ENCODE peak calls at places on chromosomes 6 and 20, in six cellular contexts. One of them, this sample, is unnamed.

GRCh38 chr6:120211955-120212792 is 862.6 kb upstream of the MAN1A1 start:
- DNase-seq in esophagus squamous epithelium: no peak
- DNase-seq in tibial nerve: no peak
- DNase-seq in CD4-positive, alpha-beta memory T cell: no peak
- DNase-seq in Peyer's patch: no peak
- DNase-seq in psoas muscle: no peak
- DNase-seq in this sample: no peak

GRCh38 chr6:16275230-16275574 is 36.8 kb downstream of the GMPR start:
- DNase-seq in CD4-positive, alpha-beta memory T cell: no peak
- DNase-seq in psoas muscle: no peak
- DNase-seq in esophagus squamous epithelium: no peak
- DNase-seq in tibial nerve: no peak
- DNase-seq in Peyer's patch: no peak
- DNase-seq in this sample: no peak

GRCh38 chr6:128487746-128488145 is 32.7 kb downstream of the PTPRK start:
- DNase-seq in esophagus squamous epithelium: no peak
- DNase-seq in Peyer's patch: no peak
- DNase-seq in CD4-positive, alpha-beta memory T cell: no peak
- DNase-seq in psoas muscle: no peak
- DNase-seq in tibial nerve: no peak
- DNase-seq in this sample: no peak

GRCh38 chr6:11974089-11974488 is 38.0 kb upstream of the HIVEP1 start:
- DNase-seq in CD4-positive, alpha-beta memory T cell: no peak
- DNase-seq in esophagus squamous epithelium: no peak
- DNase-seq in Peyer's patch: no peak
- DNase-seq in tibial nerve: no peak
- DNase-seq in psoas muscle: no peak
- DNase-seq in this sample: no peak

GRCh38 chr20:50724112-50724724 is 7.2 kb upstream of the PARD6B start:
- DNase-seq in psoas muscle: no peak
- DNase-seq in CD4-positive, alpha-beta memory T cell: no peak
- DNase-seq in esophagus squamous epithelium: no peak
- DNase-seq in tibial nerve: no peak
- DNase-seq in Peyer's patch: peak
- DNase-seq in this sample: no peak

GRCh38 chr20:58407201-58407873 is 18.3 kb downstream of the VAPB start:
- DNase-seq in esophagus squamous epithelium: no peak
- DNase-seq in tibial nerve: no peak
- DNase-seq in CD4-positive, alpha-beta memory T cell: no peak
- DNase-seq in psoas muscle: no peak
- DNase-seq in Peyer's patch: no peak
- DNase-seq in this sample: no peak

GRCh38 chr6:18352842-18353241 is 34.3 kb upstream of the RNF144B start:
- DNase-seq in CD4-positive, alpha-beta memory T cell: no peak
- DNase-seq in tibial nerve: no peak
- DNase-seq in esophagus squamous epithelium: no peak
- DNase-seq in psoas muscle: no peak
- DNase-seq in Peyer's patch: no peak
- DNase-seq in this sample: no peak

GRCh38 chr6:166492092-166492491 is 94.4 kb downstream of the RAMACL start:
- DNase-seq in Peyer's patch: no peak
- DNase-seq in psoas muscle: no peak
- DNase-seq in esophagus squamous epithelium: no peak
- DNase-seq in tibial nerve: no peak
- DNase-seq in CD4-positive, alpha-beta memory T cell: no peak
- DNase-seq in this sample: no peak

GRCh38 chr20:59163641-59164530 is at the start of gene ZNF831:
- DNase-seq in tibial nerve: no peak
- DNase-seq in Peyer's patch: peak
- DNase-seq in psoas muscle: no peak
- DNase-seq in CD4-positive, alpha-beta memory T cell: peak
- DNase-seq in esophagus squamous epithelium: no peak
- DNase-seq in this sample: no peak

GRCh38 chr6:21367649-21368154 is 225.8 kb upstream of the SOX4 start:
- DNase-seq in tibial nerve: no peak
- DNase-seq in esophagus squamous epithelium: no peak
- DNase-seq in psoas muscle: no peak
- DNase-seq in CD4-positive, alpha-beta memory T cell: no peak
- DNase-seq in Peyer's patch: no peak
- DNase-seq in this sample: no peak

GRCh38 chr20:32535316-32535952 is 49.7 kb downstream of the NOL4L start:
- DNase-seq in esophagus squamous epithelium: no peak
- DNase-seq in tibial nerve: no peak
- DNase-seq in psoas muscle: no peak
- DNase-seq in Peyer's patch: no peak
- DNase-seq in CD4-positive, alpha-beta memory T cell: peak
- DNase-seq in this sample: no peak

GRCh38 chr6:155491421-155491820 is 35.8 kb upstream of the NOX3 start:
- DNase-seq in psoas muscle: no peak
- DNase-seq in tibial nerve: no peak
- DNase-seq in CD4-positive, alpha-beta memory T cell: no peak
- DNase-seq in Peyer's patch: no peak
- DNase-seq in esophagus squamous epithelium: no peak
- DNase-seq in this sample: no peak

GRCh38 chr20:54515788-54516324 is 40.5 kb downstream of the DOK5 start:
- DNase-seq in Peyer's patch: no peak
- DNase-seq in tibial nerve: no peak
- DNase-seq in CD4-positive, alpha-beta memory T cell: no peak
- DNase-seq in esophagus squamous epithelium: no peak
- DNase-seq in psoas muscle: no peak
- DNase-seq in this sample: no peak

GRCh38 chr6:144283781-144284473 is 1.2 kb upstream of the UTRN start:
- DNase-seq in psoas muscle: no peak
- DNase-seq in Peyer's patch: no peak
- DNase-seq in CD4-positive, alpha-beta memory T cell: no peak
- DNase-seq in esophagus squamous epithelium: no peak
- DNase-seq in tibial nerve: no peak
- DNase-seq in this sample: no peak

GRCh38 chr6:35470663-35471120 is 2.5 kb downstream of the RPL10A start:
- DNase-seq in tibial nerve: no peak
- DNase-seq in CD4-positive, alpha-beta memory T cell: no peak
- DNase-seq in psoas muscle: no peak
- DNase-seq in esophagus squamous epithelium: no peak
- DNase-seq in Peyer's patch: no peak
- DNase-seq in this sample: no peak

GRCh38 chr20:4026093-4026601 is 10.8 kb upstream of the RNF24 start:
- DNase-seq in psoas muscle: no peak
- DNase-seq in CD4-positive, alpha-beta memory T cell: no peak
- DNase-seq in Peyer's patch: no peak
- DNase-seq in tibial nerve: no peak
- DNase-seq in esophagus squamous epithelium: no peak
- DNase-seq in this sample: no peak

GRCh38 chr6:46377209-46377608 is 114.0 kb downstream of the RCAN2 start:
- DNase-seq in esophagus squamous epithelium: no peak
- DNase-seq in CD4-positive, alpha-beta memory T cell: no peak
- DNase-seq in tibial nerve: no peak
- DNase-seq in psoas muscle: no peak
- DNase-seq in Peyer's patch: no peak
- DNase-seq in this sample: no peak

GRCh38 chr6:12555267-12555666 is 161.3 kb upstream of the PHACTR1 start:
- DNase-seq in psoas muscle: no peak
- DNase-seq in esophagus squamous epithelium: no peak
- DNase-seq in tibial nerve: no peak
- DNase-seq in Peyer's patch: no peak
- DNase-seq in CD4-positive, alpha-beta memory T cell: no peak
- DNase-seq in this sample: no peak

GRCh38 chr6:144955853-144956252 is 670.7 kb downstream of the UTRN start:
- DNase-seq in psoas muscle: no peak
- DNase-seq in CD4-positive, alpha-beta memory T cell: no peak
- DNase-seq in esophagus squamous epithelium: no peak
- DNase-seq in tibial nerve: no peak
- DNase-seq in Peyer's patch: no peak
- DNase-seq in this sample: no peak

GRCh38 chr6:94953867-94954631 is 623.3 kb upstream of the MANEA start:
- DNase-seq in esophagus squamous epithelium: no peak
- DNase-seq in CD4-positive, alpha-beta memory T cell: no peak
- DNase-seq in psoas muscle: no peak
- DNase-seq in Peyer's patch: no peak
- DNase-seq in tibial nerve: no peak
- DNase-seq in this sample: no peak

GRCh38 chr6:98526465-98526864 is 307.9 kb upstream of the POU3F2 start:
- DNase-seq in tibial nerve: no peak
- DNase-seq in CD4-positive, alpha-beta memory T cell: no peak
- DNase-seq in psoas muscle: no peak
- DNase-seq in esophagus squamous epithelium: no peak
- DNase-seq in Peyer's patch: no peak
- DNase-seq in this sample: no peak

GRCh38 chr20:32480361-32481199 is 104.6 kb downstream of the NOL4L start:
- DNase-seq in Peyer's patch: no peak
- DNase-seq in psoas muscle: no peak
- DNase-seq in esophagus squamous epithelium: no peak
- DNase-seq in CD4-positive, alpha-beta memory T cell: no peak
- DNase-seq in tibial nerve: no peak
- DNase-seq in this sample: no peak

GRCh38 chr20:36728986-36729385 is 16.9 kb downstream of the NDRG3 start:
- DNase-seq in esophagus squamous epithelium: no peak
- DNase-seq in CD4-positive, alpha-beta memory T cell: no peak
- DNase-seq in tibial nerve: no peak
- DNase-seq in Peyer's patch: no peak
- DNase-seq in psoas muscle: no peak
- DNase-seq in this sample: no peak

GRCh38 chr6:111667921-111668320 is 62.2 kb upstream of the TRAF3IP2 start:
- DNase-seq in psoas muscle: no peak
- DNase-seq in CD4-positive, alpha-beta memory T cell: no peak
- DNase-seq in esophagus squamous epithelium: no peak
- DNase-seq in Peyer's patch: no peak
- DNase-seq in tibial nerve: no peak
- DNase-seq in this sample: no peak

GRCh38 chr6:132404736-132405135 is 3.5 kb upstream of the MOXD1 start:
- DNase-seq in CD4-positive, alpha-beta memory T cell: no peak
- DNase-seq in Peyer's patch: no peak
- DNase-seq in psoas muscle: no peak
- DNase-seq in esophagus squamous epithelium: no peak
- DNase-seq in tibial nerve: no peak
- DNase-seq in this sample: no peak
- H3K4me3 ChIP-seq in CD4-positive, alpha-beta memory T cell: no peak
- H3K4me3 ChIP-seq in Peyer's patch: no peak
- H3K4me3 ChIP-seq in psoas muscle: no peak
- H3K4me3 ChIP-seq in esophagus squamous epithelium: no peak
- H3K4me3 ChIP-seq in tibial nerve: no peak
- H3K4me3 ChIP-seq in this sample: no peak

GRCh38 chr20:8076505-8077498 is 55.3 kb upstream of the PLCB1 start:
- DNase-seq in CD4-positive, alpha-beta memory T cell: no peak
- DNase-seq in esophagus squamous epithelium: no peak
- DNase-seq in tibial nerve: no peak
- DNase-seq in psoas muscle: no peak
- DNase-seq in Peyer's patch: no peak
- DNase-seq in this sample: no peak
- H3K27ac ChIP-seq in CD4-positive, alpha-beta memory T cell: no peak
- H3K27ac ChIP-seq in esophagus squamous epithelium: no peak
- H3K27ac ChIP-seq in tibial nerve: no peak
- H3K27ac ChIP-seq in psoas muscle: no peak
- H3K27ac ChIP-seq in Peyer's patch: no peak
- H3K27ac ChIP-seq in this sample: no peak

GRCh38 chr6:4023240-4023639 is 55.7 kb downstream of the FAM217A start:
- DNase-seq in esophagus squamous epithelium: no peak
- DNase-seq in Peyer's patch: no peak
- DNase-seq in CD4-positive, alpha-beta memory T cell: no peak
- DNase-seq in tibial nerve: no peak
- DNase-seq in psoas muscle: no peak
- DNase-seq in this sample: no peak
- H3K4me3 ChIP-seq in esophagus squamous epithelium: peak
- H3K4me3 ChIP-seq in Peyer's patch: no peak
- H3K4me3 ChIP-seq in CD4-positive, alpha-beta memory T cell: no peak
- H3K4me3 ChIP-seq in tibial nerve: no peak
- H3K4me3 ChIP-seq in psoas muscle: peak
- H3K4me3 ChIP-seq in this sample: no peak

GRCh38 chr6:37283268-37283667 is 25.3 kb upstream of the TMEM217 start:
- DNase-seq in psoas muscle: no peak
- DNase-seq in Peyer's patch: no peak
- DNase-seq in CD4-positive, alpha-beta memory T cell: no peak
- DNase-seq in esophagus squamous epithelium: no peak
- DNase-seq in tibial nerve: no peak
- DNase-seq in this sample: no peak
- H3K27ac ChIP-seq in psoas muscle: peak
- H3K27ac ChIP-seq in Peyer's patch: no peak
- H3K27ac ChIP-seq in CD4-positive, alpha-beta memory T cell: no peak
- H3K27ac ChIP-seq in esophagus squamous epithelium: peak
- H3K27ac ChIP-seq in tibial nerve: no peak
- H3K27ac ChIP-seq in this sample: peak

This sample was measured in dorsolateral prefrontal cortex.